ENCODE peak calls at places on chromosomes 7 and 10, in five cellular contexts. P is astrocyte of the spinal cord, V is right lobe of liver, H is tibial nerve, O is OCI-LY7. X is an unnamed sample.

GRCh38 chr10:14383266-14383665 is 52.5 kb upstream of the FRMD4A start:
- DNase-seq in P (peak; percentile 70), V (no peak), H (no peak), O (no peak), X (no peak)

GRCh38 chr10:649798-650690 is 39.4 kb downstream of the DIP2C start:
- DNase-seq in P (no peak), V (peak; percentile 81), H (no peak), O (no peak), X (no peak)

GRCh38 chr10:118730699-118731456 is 23.9 kb downstream of the CACUL1 start:
- DNase-seq in P (no peak), V (no peak), H (no peak), O (no peak), X (no peak)

GRCh38 chr10:87850742-87851205 is 12.6 kb downstream of the KLLN start:
- DNase-seq in P (peak; percentile 72), V (peak; percentile 65), H (no peak), O (peak; percentile 81), X (no peak)

GRCh38 chr7:151250181-151251095 is 1.9 kb upstream of the SMARCD3 start:
- DNase-seq in P (no peak), V (no peak), H (no peak), O (no peak), X (no peak)

GRCh38 chr10:114822771-114823463 is 1.3 kb downstream of the FHIP2A start:
- DNase-seq in P (peak; percentile 68), V (no peak), H (no peak), O (peak; percentile 8), X (no peak)

GRCh38 chr10:80767940-80768339 is 230.2 kb downstream of the SH2D4B start:
- DNase-seq in P (no peak), V (no peak), H (no peak), O (no peak), X (no peak)

GRCh38 chr7:54615-55014 is 137.8 kb upstream of the FAM20C start:
- DNase-seq in P (no peak), V (no peak), H (no peak), O (no peak), X (no peak)

GRCh38 chr10:124712704-124713407 is 31.3 kb downstream of the FAM53B start:
- DNase-seq in P (no peak), V (no peak), H (no peak), O (no peak), X (no peak)

GRCh38 chr7:108196004-108196403 is 65.8 kb upstream of the LAMB4 start:
- DNase-seq in P (peak; percentile 34), V (no peak), H (no peak), O (no peak), X (no peak)

GRCh38 chr7:115585015-115585655 is 445.4 kb downstream of the TFEC start:
- DNase-seq in P (peak; percentile 11), V (no peak), H (no peak), O (no peak), X (no peak)

GRCh38 chr7:116339564-116339963 is 129.2 kb downstream of the TES start:
- DNase-seq in P (peak; percentile 45), V (peak; percentile 56), H (no peak), O (no peak), X (no peak)

GRCh38 chr10:97759157-97759980 is 12.4 kb downstream of the SFRP5 start:
- DNase-seq in P (peak; percentile 62), V (no peak), H (peak; percentile 38), O (peak; percentile 54), X (no peak)

GRCh38 chr7:107879400-107880035 is 11.5 kb upstream of the DLD start:
- DNase-seq in P (peak; percentile 59), V (no peak), H (no peak), O (peak; percentile 63), X (no peak)

GRCh38 chr10:103718247-103718620 is 137.1 kb downstream of the SH3PXD2A start:
- DNase-seq in P (no peak), V (no peak), H (no peak), O (no peak), X (no peak)

GRCh38 chr7:29878081-29878688 is 71.9 kb downstream of the WIPF3 start:
- DNase-seq in P (peak; percentile 47), V (no peak), H (peak; percentile 26), O (peak; percentile 55), X (peak; percentile 15)

GRCh38 chr7:44811093-44811492 is 14.6 kb downstream of the PPIA start:
- DNase-seq in P (peak; percentile 25), V (no peak), H (no peak), O (no peak), X (no peak)

GRCh38 chr10:56466005-56466404 is 104.9 kb upstream of the ZWINT start:
- DNase-seq in P (no peak), V (no peak), H (no peak), O (no peak), X (no peak)

GRCh38 chr10:86368987-86369386 is 2.4 kb upstream of the GRID1 start:
- DNase-seq in P (no peak), V (peak; percentile 23), H (peak; percentile 1), O (no peak), X (no peak)

GRCh38 chr10:104259999-104260774 is 5.5 kb downstream of the GSTO1 start:
- DNase-seq in P (peak; percentile 23), V (no peak), H (no peak), O (no peak), X (no peak)

GRCh38 chr7:150444674-150445365 is 5.6 kb upstream of the GIMAP8 start:
- DNase-seq in P (no peak), V (no peak), H (no peak), O (no peak), X (no peak)

GRCh38 chr7:73451780-73452398 is 18.3 kb downstream of the FZD9 start:
- DNase-seq in P (peak; percentile 58), V (no peak), H (no peak), O (peak; percentile 62), X (no peak)

GRCh38 chr10:93488956-93489528 is 6.9 kb upstream of the MYOF start:
- DNase-seq in P (no peak), V (no peak), H (no peak), O (no peak), X (no peak)

GRCh38 chr10:75972494-75973276 is 541.3 kb downstream of the LRMDA start:
- DNase-seq in P (peak; percentile 66), V (no peak), H (no peak), O (no peak), X (no peak)

GRCh38 chr10:100776671-100777070 is 31.3 kb downstream of the PAX2 start:
- DNase-seq in P (no peak), V (no peak), H (no peak), O (no peak), X (no peak)

GRCh38 chr7:150992833-150993302 is 2.1 kb downstream of the NOS3 start:
- DNase-seq in P (no peak), V (no peak), H (no peak), O (peak; percentile 58), X (no peak)

GRCh38 chr7:93043393-93043985 is 74.3 kb downstream of the SAMD9 start:
- DNase-seq in P (peak; percentile 90), V (no peak), H (no peak), O (no peak), X (no peak)

GRCh38 chr10:47027108-47027811 is 116.0 kb downstream of the PTPN20 start:
- DNase-seq in P (no peak), V (peak; percentile 31), H (no peak), O (no peak), X (no peak)

GRCh38 chr7:1965579-1966294 is 267.0 kb downstream of the MAD1L1 start:
- DNase-seq in P (no peak), V (no peak), H (no peak), O (no peak), X (no peak)

GRCh38 chr10:96784253-96784652 is 47.8 kb upstream of the LCOR start:
- DNase-seq in P (no peak), V (no peak), H (no peak), O (no peak), X (no peak)

GRCh38 chr10:43089519-43089918 is 12.7 kb downstream of the RET start:
- DNase-seq in P (no peak), V (no peak), H (no peak), O (no peak), X (no peak)

GRCh38 chr10:86769991-86770390 is 13.6 kb downstream of the BMPR1A start:
- DNase-seq in P (no peak), V (no peak), H (no peak), O (no peak), X (no peak)

GRCh38 chr7:106139253-106140251 is 27.4 kb upstream of the SYPL1 start:
- DNase-seq in P (no peak), V (no peak), H (no peak), O (no peak), X (no peak)

GRCh38 chr10:90859321-90859751 is 1.5 kb upstream of the HTR7 start:
- DNase-seq in P (peak; percentile 67), V (no peak), H (no peak), O (no peak), X (no peak)

GRCh38 chr7:44762300-44762699 is 13.7 kb downstream of the ZMIZ2 start:
- DNase-seq in P (no peak), V (no peak), H (no peak), O (no peak), X (no peak)

GRCh38 chr7:47383064-47383463 is 198.8 kb downstream of the TNS3 start:
- DNase-seq in P (peak; percentile 60), V (no peak), H (no peak), O (no peak), X (no peak)

GRCh38 chr7:25940086-25940906 is 211.7 kb upstream of the NFE2L3 start:
- DNase-seq in P (no peak), V (no peak), H (no peak), O (no peak), X (no peak)
- H3K4me3 ChIP-seq in P (no peak overlapping the region), V (no peak overlapping the region), H (no peak overlapping the region), O (no peak overlapping the region), X (no peak overlapping the region)

GRCh38 chr10:17409170-17409733 is 45.1 kb downstream of the ST8SIA6 start:
- DNase-seq in P (peak; percentile 33), V (no peak), H (no peak), O (no peak), X (no peak)
- TF ChIP-seq CTCF in P (peak; percentile 57), V (no peak), H (peak; percentile 17), O (peak; percentile 51), X (peak; percentile 50)

GRCh38 chr10:65531545-65531944 is 1394.3 kb upstream of the LRRTM3 start:
- DNase-seq in P (no peak), V (no peak), H (no peak), O (no peak), X (no peak)
- H3K4me3 ChIP-seq in P (no peak overlapping the region), V (no peak overlapping the region), H (no peak overlapping the region), O (no peak overlapping the region), X (no peak overlapping the region)

GRCh38 chr10:49410365-49411074 is 14.6 kb upstream of the DRGX start:
- DNase-seq in P (no peak), V (no peak), H (no peak), O (no peak), X (no peak)

GRCh38 chr10:49412571-49412970 is 16.7 kb upstream of the DRGX start:
- DNase-seq in P (no peak), V (no peak), H (no peak), O (no peak), X (no peak)

GRCh38 chr10:49407552-49408137 is 11.8 kb upstream of the DRGX start:
- DNase-seq in P (peak; percentile 68), V (peak; percentile 82), H (peak; percentile 65), O (peak; percentile 70), X (no peak)

GRCh38 chr10:49409755-49410154 is 13.9 kb upstream of the DRGX start:
- DNase-seq in P (no peak), V (no peak), H (no peak), O (no peak), X (no peak)

GRCh38 chr10:49408437-49409306 is 12.8 kb upstream of the DRGX start:
- DNase-seq in P (no peak), V (no peak), H (no peak), O (peak; percentile 71), X (no peak)
- TF ChIP-seq CTCF in P (peak; percentile 13), V (peak; percentile 18), H (no peak), O (peak; percentile 85), X (peak; percentile 56)